ENCODE peak calls at places on chromosomes 12 and 14, in six cellular contexts. One of them, this sample, is unnamed.

GRCh38 chr14:103551338-103551762 is 11.1 kb downstream of the BAG5 start:
- DNase-seq in neuronal stem cell: no peak
- DNase-seq in H9: no peak
- DNase-seq in IMR-90: no peak
- DNase-seq in H1: no peak
- DNase-seq in trophoblast cell: no peak
- DNase-seq in this sample: no peak

GRCh38 chr12:19223695-19224094 is 94.2 kb downstream of the PLEKHA5 start:
- DNase-seq in neuronal stem cell: no peak
- DNase-seq in H9: no peak
- DNase-seq in IMR-90: peak
- DNase-seq in H1: no peak
- DNase-seq in trophoblast cell: no peak
- DNase-seq in this sample: peak

GRCh38 chr12:116931665-116932064 is 20.9 kb downstream of the FBXW8 start:
- DNase-seq in neuronal stem cell: no peak
- DNase-seq in H9: no peak
- DNase-seq in IMR-90: no peak
- DNase-seq in H1: no peak
- DNase-seq in trophoblast cell: no peak
- DNase-seq in this sample: peak

GRCh38 chr12:75020068-75020557 is 189.5 kb downstream of the KCNC2 start:
- DNase-seq in neuronal stem cell: no peak
- DNase-seq in H9: no peak
- DNase-seq in IMR-90: no peak
- DNase-seq in H1: no peak
- DNase-seq in trophoblast cell: no peak
- DNase-seq in this sample: peak

GRCh38 chr12:85782711-85783110 is 53.5 kb downstream of the RASSF9 start:
- DNase-seq in neuronal stem cell: no peak
- DNase-seq in H9: no peak
- DNase-seq in IMR-90: no peak
- DNase-seq in H1: no peak
- DNase-seq in trophoblast cell: no peak
- DNase-seq in this sample: no peak

GRCh38 chr12:68632486-68632885 is 21.8 kb downstream of the RAP1B start:
- DNase-seq in neuronal stem cell: no peak
- DNase-seq in H9: no peak
- DNase-seq in IMR-90: no peak
- DNase-seq in H1: no peak
- DNase-seq in trophoblast cell: no peak
- DNase-seq in this sample: no peak

GRCh38 chr12:123895477-123895876 is 77.2 kb downstream of the CCDC92 start:
- DNase-seq in neuronal stem cell: no peak
- DNase-seq in H9: no peak
- DNase-seq in IMR-90: no peak
- DNase-seq in H1: no peak
- DNase-seq in trophoblast cell: no peak
- DNase-seq in this sample: no peak

GRCh38 chr12:103423061-103423473 is 72.7 kb downstream of the C12orf42 start:
- DNase-seq in neuronal stem cell: peak
- DNase-seq in H9: no peak
- DNase-seq in IMR-90: no peak
- DNase-seq in H1: no peak
- DNase-seq in trophoblast cell: no peak
- DNase-seq in this sample: no peak

GRCh38 chr12:5391638-5392037 is 40.3 kb upstream of the NTF3 start:
- DNase-seq in neuronal stem cell: no peak
- DNase-seq in H9: no peak
- DNase-seq in IMR-90: peak
- DNase-seq in H1: no peak
- DNase-seq in trophoblast cell: no peak
- DNase-seq in this sample: no peak

GRCh38 chr12:113823816-113824215 is 142.3 kb downstream of the RBM19 start:
- DNase-seq in neuronal stem cell: no peak
- DNase-seq in H9: no peak
- DNase-seq in IMR-90: no peak
- DNase-seq in H1: no peak
- DNase-seq in trophoblast cell: no peak
- DNase-seq in this sample: no peak

GRCh38 chr14:23433457-23433856 is 2.0 kb downstream of the MYH7 start:
- DNase-seq in neuronal stem cell: no peak
- DNase-seq in H9: peak
- DNase-seq in IMR-90: no peak
- DNase-seq in H1: no peak
- DNase-seq in trophoblast cell: no peak
- DNase-seq in this sample: no peak

GRCh38 chr12:122836027-122836921 is 1.0 kb downstream of the HIP1R start:
- DNase-seq in neuronal stem cell: no peak
- DNase-seq in H9: peak
- DNase-seq in IMR-90: peak
- DNase-seq in H1: no peak
- DNase-seq in trophoblast cell: no peak
- DNase-seq in this sample: peak

GRCh38 chr14:104542871-104543830 is 36.4 kb upstream of the C14orf180 start:
- DNase-seq in neuronal stem cell: no peak
- DNase-seq in H9: no peak
- DNase-seq in IMR-90: no peak
- DNase-seq in H1: no peak
- DNase-seq in trophoblast cell: no peak
- DNase-seq in this sample: no peak

GRCh38 chr12:83261998-83262397 is 575.3 kb downstream of the TMTC2 start:
- DNase-seq in neuronal stem cell: no peak
- DNase-seq in H9: no peak
- DNase-seq in IMR-90: no peak
- DNase-seq in H1: no peak
- DNase-seq in trophoblast cell: no peak
- DNase-seq in this sample: no peak

GRCh38 chr12:3869448-3869847 is 3.8 kb downstream of the PARP11 start:
- DNase-seq in neuronal stem cell: no peak
- DNase-seq in H9: no peak
- DNase-seq in IMR-90: no peak
- DNase-seq in H1: no peak
- DNase-seq in trophoblast cell: no peak
- DNase-seq in this sample: no peak

GRCh38 chr12:14431990-14432389 is 66.5 kb downstream of the ATF7IP start:
- DNase-seq in neuronal stem cell: no peak
- DNase-seq in H9: no peak
- DNase-seq in IMR-90: no peak
- DNase-seq in H1: no peak
- DNase-seq in trophoblast cell: no peak
- DNase-seq in this sample: no peak
- H3K14ac ChIP-seq in neuronal stem cell: no peak
- H3K14ac ChIP-seq in H9: no peak
- H3K14ac ChIP-seq in IMR-90: no peak
- H3K14ac ChIP-seq in H1: no peak
- H3K14ac ChIP-seq in trophoblast cell: no peak
- H3K14ac ChIP-seq in this sample: no peak

GRCh38 chr12:95922231-95922630 is 20.2 kb downstream of the CCDC38 start:
- DNase-seq in neuronal stem cell: no peak
- DNase-seq in H9: no peak
- DNase-seq in IMR-90: peak
- DNase-seq in H1: no peak
- DNase-seq in trophoblast cell: no peak
- DNase-seq in this sample: no peak

GRCh38 chr12:95919110-95919509 is 23.3 kb downstream of the CCDC38 start:
- DNase-seq in neuronal stem cell: no peak
- DNase-seq in H9: no peak
- DNase-seq in IMR-90: no peak
- DNase-seq in H1: no peak
- DNase-seq in trophoblast cell: no peak
- DNase-seq in this sample: no peak

GRCh38 chr12:95918194-95918993 is 24.0 kb downstream of the CCDC38 start:
- DNase-seq in neuronal stem cell: peak
- DNase-seq in H9: peak
- DNase-seq in IMR-90: peak
- DNase-seq in H1: no peak
- DNase-seq in trophoblast cell: peak
- DNase-seq in this sample: peak
- H3K14ac ChIP-seq in neuronal stem cell: no peak
- H3K14ac ChIP-seq in H9: no peak
- H3K14ac ChIP-seq in IMR-90: no peak
- H3K14ac ChIP-seq in H1: no peak
- H3K14ac ChIP-seq in trophoblast cell: no peak
- H3K14ac ChIP-seq in this sample: no peak

DNA sequence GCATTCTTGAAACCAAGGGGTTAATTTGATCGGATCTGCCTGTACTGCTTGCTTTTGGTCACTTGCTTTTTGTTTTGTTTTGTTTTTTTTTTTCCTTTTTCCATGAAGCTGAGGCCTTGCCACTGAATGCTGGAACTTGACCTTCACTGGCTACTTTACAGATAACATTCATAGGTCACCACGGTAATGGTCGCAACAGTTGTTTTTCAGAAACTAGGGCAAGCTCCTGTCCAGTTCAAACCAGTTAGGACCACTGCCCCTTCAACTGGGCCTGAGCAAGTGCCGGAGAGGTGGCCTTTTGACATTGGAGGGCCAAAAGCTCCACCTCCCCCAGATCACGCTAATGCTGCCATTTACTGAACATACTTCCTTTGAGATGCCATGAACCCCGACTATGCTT is 147.6 kb downstream of the FOXN3 start:
- DNase-seq in neuronal stem cell: no peak
- DNase-seq in H9: no peak
- DNase-seq in IMR-90: no peak
- DNase-seq in H1: no peak
- DNase-seq in trophoblast cell: no peak
- DNase-seq in this sample: no peak
- H3K14ac ChIP-seq in neuronal stem cell: no peak
- H3K14ac ChIP-seq in H9: no peak
- H3K14ac ChIP-seq in IMR-90: no peak
- H3K14ac ChIP-seq in H1: no peak
- H3K14ac ChIP-seq in trophoblast cell: no peak
- H3K14ac ChIP-seq in this sample: no peak

GRCh38 chr12:66409195-66409871 is 107.0 kb downstream of the HELB start:
- DNase-seq in neuronal stem cell: peak
- DNase-seq in H9: peak
- DNase-seq in IMR-90: peak
- DNase-seq in H1: peak
- DNase-seq in trophoblast cell: peak
- DNase-seq in this sample: peak
- H3K14ac ChIP-seq in neuronal stem cell: no peak
- H3K14ac ChIP-seq in H9: no peak
- H3K14ac ChIP-seq in IMR-90: no peak
- H3K14ac ChIP-seq in H1: no peak
- H3K14ac ChIP-seq in trophoblast cell: no peak
- H3K14ac ChIP-seq in this sample: no peak

DNA sequence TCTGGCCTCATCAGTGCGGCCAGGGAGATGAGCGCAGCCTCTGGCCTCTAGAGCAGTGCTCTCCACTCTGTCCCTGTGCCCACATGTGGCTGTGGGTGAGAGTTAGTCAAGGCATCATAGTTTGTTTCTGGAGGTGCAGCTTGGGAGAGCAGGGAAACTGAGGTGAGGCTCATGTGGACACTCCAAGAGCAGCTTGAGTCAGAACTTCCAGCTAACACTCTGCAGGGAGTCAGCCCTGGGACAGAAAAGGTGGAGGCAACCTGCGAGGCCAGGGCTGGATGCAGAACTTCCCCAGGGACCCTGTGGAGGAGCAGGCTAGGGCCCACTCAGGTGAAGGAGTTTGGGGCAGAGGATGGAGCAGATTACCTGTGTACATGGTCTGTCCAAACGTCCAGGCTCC is 10.8 kb downstream of the ISCA2 start:
- DNase-seq in neuronal stem cell: no peak
- DNase-seq in H9: no peak
- DNase-seq in IMR-90: no peak
- DNase-seq in H1: no peak
- DNase-seq in trophoblast cell: no peak
- DNase-seq in this sample: no peak
- H3K14ac ChIP-seq in neuronal stem cell: no peak
- H3K14ac ChIP-seq in H9: no peak
- H3K14ac ChIP-seq in IMR-90: no peak
- H3K14ac ChIP-seq in H1: no peak
- H3K14ac ChIP-seq in trophoblast cell: no peak
- H3K14ac ChIP-seq in this sample: no peak

DNA sequence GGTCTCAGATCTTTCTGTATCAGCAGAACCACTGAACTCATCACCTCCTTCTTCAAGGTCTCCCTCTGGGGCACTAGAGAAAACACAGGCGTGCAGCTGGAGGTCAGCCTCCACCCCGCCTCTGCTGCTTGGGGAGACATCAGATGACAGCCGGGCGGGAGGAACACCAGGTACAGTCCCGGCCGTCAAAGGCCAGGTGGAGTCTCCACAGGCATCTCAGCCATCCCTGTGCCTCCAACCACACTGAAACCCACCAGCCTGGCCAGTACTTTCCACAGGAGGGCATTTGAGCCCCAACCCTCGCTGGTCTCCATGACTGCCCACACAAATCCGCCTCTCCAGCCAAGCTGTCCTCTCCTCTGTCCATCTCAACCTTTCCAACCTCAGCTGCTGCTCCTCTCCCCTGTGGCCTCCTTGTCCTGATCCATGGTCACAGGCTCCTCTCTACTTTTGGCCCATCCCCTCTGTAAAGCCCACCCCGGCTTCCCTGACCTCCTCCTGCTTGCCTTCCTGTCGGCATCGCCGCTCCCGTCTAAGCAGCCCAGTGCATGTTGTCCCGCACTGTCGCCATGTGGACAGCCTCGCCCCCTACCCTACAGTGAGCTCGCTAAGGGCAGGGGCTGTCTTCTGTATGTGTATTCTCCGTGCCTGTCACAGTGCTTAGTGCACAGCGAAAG is 21.4 kb upstream of the FKBP4 start:
- DNase-seq in neuronal stem cell: no peak
- DNase-seq in H9: peak
- DNase-seq in IMR-90: no peak
- DNase-seq in H1: no peak
- DNase-seq in trophoblast cell: no peak
- DNase-seq in this sample: no peak
- H3K14ac ChIP-seq in neuronal stem cell: no peak
- H3K14ac ChIP-seq in H9: no peak
- H3K14ac ChIP-seq in IMR-90: no peak
- H3K14ac ChIP-seq in H1: no peak
- H3K14ac ChIP-seq in trophoblast cell: no peak
- H3K14ac ChIP-seq in this sample: no peak

DNA sequence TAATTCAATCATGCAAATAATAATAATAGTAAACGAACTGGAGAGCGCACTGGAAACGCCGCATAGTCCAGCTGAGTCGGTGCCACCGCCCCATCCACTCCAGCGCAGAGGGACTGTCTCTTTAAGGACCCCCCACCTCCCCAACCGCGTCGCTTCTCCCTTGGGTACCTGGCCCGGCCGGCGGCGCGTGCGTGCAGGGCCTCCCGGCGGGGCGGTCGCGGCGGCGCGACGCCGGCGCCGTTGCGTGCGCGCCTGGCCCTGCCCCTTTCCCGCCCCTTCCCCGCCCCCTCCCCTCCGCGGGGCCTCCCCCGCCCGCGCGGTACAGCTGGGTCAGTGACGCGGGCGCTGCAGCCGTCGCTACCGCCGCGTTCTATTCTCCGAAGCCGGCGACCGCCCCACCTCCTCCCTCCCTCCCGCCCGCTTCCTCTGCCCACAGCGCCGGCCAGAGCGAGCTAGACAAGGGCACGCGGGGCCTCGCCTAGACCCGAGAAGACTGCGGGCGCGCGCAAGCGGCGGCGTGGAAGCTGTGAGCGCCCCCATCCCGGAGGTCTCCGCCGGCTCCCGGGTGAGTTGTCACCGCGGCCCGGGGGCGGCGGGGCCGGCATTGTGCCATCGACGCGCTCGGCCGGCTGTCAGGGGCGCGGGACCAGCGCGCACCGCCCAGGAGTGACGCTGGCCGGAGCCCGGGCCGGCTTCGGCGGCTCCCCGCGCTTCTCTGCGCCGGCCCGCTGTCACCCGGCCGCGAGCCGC is at the start of gene SUSD6:
- DNase-seq in neuronal stem cell: peak
- DNase-seq in H9: peak
- DNase-seq in IMR-90: peak
- DNase-seq in H1: peak
- DNase-seq in trophoblast cell: peak
- DNase-seq in this sample: peak
- H3K14ac ChIP-seq in neuronal stem cell: peak
- H3K14ac ChIP-seq in H9: no peak
- H3K14ac ChIP-seq in IMR-90: peak
- H3K14ac ChIP-seq in H1: no peak
- H3K14ac ChIP-seq in trophoblast cell: peak
- H3K14ac ChIP-seq in this sample: peak

This sample was measured in mesenchymal stem cell.